ENCODE peak calls at places on chromosomes 3 and 15, in five cellular contexts. One of them, this sample, is unnamed.

GRCh38 chr3:134567605-134568004 is 81.7 kb downstream of the CEP63 start:
- DNase-seq in CD8-positive, alpha-beta T cell: no peak
- DNase-seq in caudate nucleus: no peak
- DNase-seq in ascending aorta: no peak
- DNase-seq in Panc1: no peak
- DNase-seq in this sample: no peak

GRCh38 chr3:71430941-71431552 is 152.5 kb downstream of the FOXP1 start:
- DNase-seq in CD8-positive, alpha-beta T cell: no peak
- DNase-seq in caudate nucleus: no peak
- DNase-seq in ascending aorta: no peak
- DNase-seq in Panc1: no peak
- DNase-seq in this sample: no peak

GRCh38 chr3:17355591-17355990 is 386.8 kb downstream of the TBC1D5 start:
- DNase-seq in CD8-positive, alpha-beta T cell: no peak
- DNase-seq in caudate nucleus: no peak
- DNase-seq in ascending aorta: no peak
- DNase-seq in Panc1: no peak
- DNase-seq in this sample: no peak

GRCh38 chr15:80093854-80094418 is 34.5 kb downstream of the ZFAND6 start:
- DNase-seq in CD8-positive, alpha-beta T cell: no peak
- DNase-seq in caudate nucleus: no peak
- DNase-seq in ascending aorta: peak; percentile 65
- DNase-seq in Panc1: no peak
- DNase-seq in this sample: no peak

GRCh38 chr3:190562866-190563525 is 49.1 kb downstream of the IL1RAP start:
- DNase-seq in CD8-positive, alpha-beta T cell: no peak
- DNase-seq in caudate nucleus: no peak
- DNase-seq in ascending aorta: no peak
- DNase-seq in Panc1: no peak
- DNase-seq in this sample: no peak

GRCh38 chr3:79257811-79258210 is 510.0 kb downstream of the ROBO1 start:
- DNase-seq in CD8-positive, alpha-beta T cell: no peak
- DNase-seq in caudate nucleus: no peak
- DNase-seq in ascending aorta: no peak
- DNase-seq in Panc1: no peak
- DNase-seq in this sample: no peak

GRCh38 chr15:40702077-40702476 is 7.1 kb downstream of the RAD51 start:
- DNase-seq in CD8-positive, alpha-beta T cell: no peak
- DNase-seq in caudate nucleus: no peak
- DNase-seq in ascending aorta: no peak
- DNase-seq in Panc1: no peak
- DNase-seq in this sample: no peak

GRCh38 chr15:100879461-100880138 is at the start of gene ALDH1A3:
- DNase-seq in CD8-positive, alpha-beta T cell: no peak
- DNase-seq in caudate nucleus: no peak
- DNase-seq in ascending aorta: no peak
- DNase-seq in Panc1: no peak
- DNase-seq in this sample: no peak

GRCh38 chr3:52058111-52058510 is 1.7 kb upstream of the DUSP7 start:
- DNase-seq in CD8-positive, alpha-beta T cell: no peak
- DNase-seq in caudate nucleus: no peak
- DNase-seq in ascending aorta: no peak
- DNase-seq in Panc1: no peak
- DNase-seq in this sample: no peak

GRCh38 chr15:41981373-41982132 is 9.2 kb upstream of the EHD4 start:
- DNase-seq in CD8-positive, alpha-beta T cell: no peak
- DNase-seq in caudate nucleus: no peak
- DNase-seq in ascending aorta: peak; percentile 57
- DNase-seq in Panc1: no peak
- DNase-seq in this sample: no peak

GRCh38 chr15:70280781-70281180 is 183.1 kb upstream of the TLE3 start:
- DNase-seq in CD8-positive, alpha-beta T cell: no peak
- DNase-seq in caudate nucleus: no peak
- DNase-seq in ascending aorta: peak; percentile 18
- DNase-seq in Panc1: no peak
- DNase-seq in this sample: no peak

DNA sequence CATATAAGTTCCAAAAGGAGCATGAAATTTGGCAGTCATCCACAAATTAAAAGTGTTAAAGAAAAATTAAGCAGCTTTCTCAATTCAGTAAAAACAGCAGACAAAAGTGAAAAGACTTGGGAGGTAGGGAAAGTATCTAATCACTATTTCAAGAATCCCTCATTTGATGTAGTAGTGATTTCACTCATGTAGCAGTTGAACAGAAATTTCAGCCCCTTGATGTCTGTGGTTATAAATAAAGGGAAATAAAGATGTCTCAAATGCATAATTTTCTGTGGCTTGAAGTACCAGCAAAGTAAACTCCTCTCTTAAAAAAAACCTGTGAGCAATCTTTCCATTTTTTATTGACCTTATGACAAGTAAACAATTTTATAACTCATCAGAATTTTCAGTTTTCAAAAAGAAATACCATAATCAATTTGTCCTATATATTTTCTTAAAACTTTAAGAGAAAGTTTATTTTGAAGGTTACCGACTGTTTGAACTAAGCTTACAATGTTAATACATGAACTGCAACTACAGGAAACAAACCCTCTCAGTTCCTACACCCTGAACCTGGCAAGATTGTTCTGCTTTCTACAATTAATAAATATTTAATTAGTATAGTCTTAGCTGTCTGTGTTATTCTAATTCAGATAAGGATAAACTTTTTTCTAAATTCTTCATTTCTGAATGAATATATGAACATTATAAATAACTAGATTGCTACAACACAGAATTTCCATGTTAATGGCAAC is 94.2 kb downstream of the CBLB start:
- DNase-seq in CD8-positive, alpha-beta T cell: no peak
- DNase-seq in caudate nucleus: no peak
- DNase-seq in ascending aorta: no peak
- DNase-seq in Panc1: no peak
- DNase-seq in this sample: no peak
- H3K27ac ChIP-seq in CD8-positive, alpha-beta T cell: no peak overlapping the region
- H3K27ac ChIP-seq in caudate nucleus: no peak overlapping the region
- H3K27ac ChIP-seq in ascending aorta: no peak overlapping the region
- H3K27ac ChIP-seq in Panc1: no peak overlapping the region
- H3K27ac ChIP-seq in this sample: no peak overlapping the region

DNA sequence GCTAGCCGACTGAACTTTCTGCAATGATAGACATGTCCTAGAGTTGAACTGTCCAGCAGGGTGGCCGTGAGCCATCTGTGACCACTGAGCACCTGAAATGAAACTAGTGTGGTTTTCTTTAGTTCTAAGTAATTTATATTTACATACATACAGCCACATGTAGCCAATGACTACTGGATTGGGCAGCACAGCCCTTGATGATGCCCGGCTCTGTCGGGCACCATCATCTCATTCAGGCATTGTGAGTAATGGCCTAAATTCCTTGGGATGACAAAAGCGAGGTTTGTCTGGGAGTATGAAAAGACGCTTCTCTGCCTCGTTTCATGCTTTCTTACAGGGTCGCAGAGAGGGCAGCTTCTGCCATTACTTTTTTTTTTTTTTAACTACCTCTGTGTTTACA is 251.9 kb upstream of the HES1 start:
- DNase-seq in CD8-positive, alpha-beta T cell: no peak
- DNase-seq in caudate nucleus: no peak
- DNase-seq in ascending aorta: no peak
- DNase-seq in Panc1: no peak
- DNase-seq in this sample: no peak
- H3K27ac ChIP-seq in CD8-positive, alpha-beta T cell: no peak overlapping the region
- H3K27ac ChIP-seq in caudate nucleus: no peak overlapping the region
- H3K27ac ChIP-seq in ascending aorta: no peak overlapping the region
- H3K27ac ChIP-seq in Panc1: no peak overlapping the region
- H3K27ac ChIP-seq in this sample: no peak overlapping the region

GRCh38 chr3:193732391-193732790 is 139.4 kb downstream of the OPA1 start:
- DNase-seq in CD8-positive, alpha-beta T cell: no peak
- DNase-seq in caudate nucleus: no peak
- DNase-seq in ascending aorta: no peak
- DNase-seq in Panc1: no peak
- DNase-seq in this sample: no peak

GRCh38 chr3:193730498-193730897 is 137.5 kb downstream of the OPA1 start:
- DNase-seq in CD8-positive, alpha-beta T cell: no peak
- DNase-seq in caudate nucleus: no peak
- DNase-seq in ascending aorta: no peak
- DNase-seq in Panc1: no peak
- DNase-seq in this sample: no peak

GRCh38 chr3:193731656-193732055 is 138.6 kb downstream of the OPA1 start:
- DNase-seq in CD8-positive, alpha-beta T cell: no peak
- DNase-seq in caudate nucleus: no peak
- DNase-seq in ascending aorta: no peak
- DNase-seq in Panc1: no peak
- DNase-seq in this sample: no peak

GRCh38 chr3:193729601-193730000 is 136.6 kb downstream of the OPA1 start:
- DNase-seq in CD8-positive, alpha-beta T cell: no peak
- DNase-seq in caudate nucleus: no peak
- DNase-seq in ascending aorta: no peak
- DNase-seq in Panc1: no peak
- DNase-seq in this sample: no peak

DNA sequence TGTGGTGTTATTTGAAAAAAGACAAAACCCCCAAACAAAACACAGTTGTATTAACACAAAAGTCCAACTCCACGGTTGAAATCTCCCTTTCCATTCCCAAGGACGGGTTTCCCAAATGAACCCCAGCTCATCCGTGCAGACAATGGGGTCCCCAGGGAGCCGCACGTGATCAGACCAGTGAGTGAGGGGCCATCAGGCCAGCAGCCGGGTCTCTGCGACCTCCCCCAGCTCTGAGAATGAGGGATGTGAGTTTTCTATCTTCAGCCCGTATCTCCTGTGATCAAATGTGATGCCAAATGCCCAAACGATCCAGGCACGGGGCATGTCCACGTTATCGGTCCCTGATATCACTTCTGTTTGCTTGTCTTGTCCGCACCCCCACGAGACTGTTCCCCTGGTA is 138.0 kb downstream of the OPA1 start:
- DNase-seq in CD8-positive, alpha-beta T cell: no peak
- DNase-seq in caudate nucleus: no peak
- DNase-seq in ascending aorta: no peak
- DNase-seq in Panc1: no peak
- DNase-seq in this sample: no peak
- H3K27ac ChIP-seq in CD8-positive, alpha-beta T cell: no peak overlapping the region
- H3K27ac ChIP-seq in caudate nucleus: no peak overlapping the region
- H3K27ac ChIP-seq in ascending aorta: no peak overlapping the region
- H3K27ac ChIP-seq in Panc1: no peak overlapping the region
- H3K27ac ChIP-seq in this sample: no peak overlapping the region

GRCh38 chr3:66418432-66419052 is 82.3 kb downstream of the LRIG1 start:
- DNase-seq in CD8-positive, alpha-beta T cell: no peak
- DNase-seq in caudate nucleus: peak; percentile 36
- DNase-seq in ascending aorta: peak; percentile 87
- DNase-seq in Panc1: no peak
- DNase-seq in this sample: peak; percentile 69

GRCh38 chr3:66415867-66416428 is 84.9 kb downstream of the LRIG1 start:
- DNase-seq in CD8-positive, alpha-beta T cell: no peak
- DNase-seq in caudate nucleus: no peak
- DNase-seq in ascending aorta: no peak
- DNase-seq in Panc1: no peak
- DNase-seq in this sample: no peak

GRCh38 chr3:66414846-66415245 is 86.0 kb downstream of the LRIG1 start:
- DNase-seq in CD8-positive, alpha-beta T cell: no peak
- DNase-seq in caudate nucleus: no peak
- DNase-seq in ascending aorta: no peak
- DNase-seq in Panc1: no peak
- DNase-seq in this sample: no peak

GRCh38 chr3:66416556-66417304 is 84.1 kb downstream of the LRIG1 start:
- DNase-seq in CD8-positive, alpha-beta T cell: no peak
- DNase-seq in caudate nucleus: no peak
- DNase-seq in ascending aorta: no peak
- DNase-seq in Panc1: no peak
- DNase-seq in this sample: no peak

DNA sequence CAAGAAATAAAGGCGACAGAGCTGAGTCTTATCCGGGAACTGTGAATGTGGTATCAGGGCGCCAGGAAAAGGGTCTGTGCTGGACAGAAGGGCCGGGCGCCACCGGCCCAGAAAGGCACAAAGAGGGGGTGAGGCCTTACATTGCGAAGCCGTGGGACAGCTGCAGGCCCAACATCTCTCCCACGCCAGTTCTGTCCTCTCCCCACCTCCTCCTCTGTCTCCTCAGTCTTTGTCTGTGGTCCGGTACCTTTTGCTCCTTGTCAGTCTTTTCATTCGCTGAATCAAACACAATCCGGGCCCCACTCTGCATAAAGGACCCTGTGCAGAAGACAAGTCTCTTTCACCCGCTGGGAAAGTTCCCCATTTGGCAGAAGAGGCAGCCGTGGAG is 81.8 kb downstream of the LRIG1 start:
- DNase-seq in CD8-positive, alpha-beta T cell: no peak
- DNase-seq in caudate nucleus: no peak
- DNase-seq in ascending aorta: no peak
- DNase-seq in Panc1: no peak
- DNase-seq in this sample: peak; percentile 53
- H3K27ac ChIP-seq in CD8-positive, alpha-beta T cell: no peak overlapping the region
- H3K27ac ChIP-seq in caudate nucleus: peak overlapping the region; percentile 32
- H3K27ac ChIP-seq in ascending aorta: peak overlapping the region; percentile 74
- H3K27ac ChIP-seq in Panc1: no peak overlapping the region
- H3K27ac ChIP-seq in this sample: peak overlapping the region; percentile 67

DNA sequence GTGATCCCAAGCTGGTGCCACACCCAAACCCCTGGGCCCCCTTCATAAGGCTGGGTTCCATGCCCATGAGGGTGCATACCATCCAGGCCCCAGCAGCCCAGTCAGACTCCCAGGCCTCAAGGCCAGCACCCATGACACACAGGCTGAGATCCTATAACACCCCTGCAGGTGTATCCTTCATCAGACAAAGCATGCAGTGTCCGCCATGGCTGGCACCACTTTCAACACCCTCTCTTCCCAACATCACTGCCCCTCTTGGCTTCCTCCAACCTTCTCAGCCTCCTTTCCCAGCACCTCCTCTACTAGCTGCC is 3.5 kb downstream of the CCDC51 start:
- DNase-seq in CD8-positive, alpha-beta T cell: no peak
- DNase-seq in caudate nucleus: no peak
- DNase-seq in ascending aorta: peak; percentile 63
- DNase-seq in Panc1: no peak
- DNase-seq in this sample: no peak
- H3K27ac ChIP-seq in CD8-positive, alpha-beta T cell: no peak overlapping the region
- H3K27ac ChIP-seq in caudate nucleus: no peak overlapping the region
- H3K27ac ChIP-seq in ascending aorta: peak overlapping the region; percentile 62
- H3K27ac ChIP-seq in Panc1: no peak overlapping the region
- H3K27ac ChIP-seq in this sample: peak overlapping the region; percentile 6